ENCODE peak calls at places on chromosomes 7 and 10, in five cellular contexts. P is thyroid gland, M is heart left ventricle, Q is K562, V is breast epithelium. E is an unnamed sample.

GRCh38 chr10:19977097-19977521 is 160.9 kb downstream of the PLXDC2 start:
- DNase-seq in P (no peak), M (no peak), Q (no peak), V (no peak), E (no peak)

GRCh38 chr10:70323697-70324340 is 40.0 kb upstream of the NPFFR1 start:
- DNase-seq in P (no peak), M (no peak), Q (no peak), V (no peak), E (no peak)

GRCh38 chr10:132688580-132689420 is 97.1 kb downstream of the NKX6-2 start:
- DNase-seq in P (no peak), M (no peak), Q (no peak), V (no peak), E (no peak)

GRCh38 chr10:122310311-122311050 is 39.4 kb downstream of the BTBD16 start:
- DNase-seq in P (no peak), M (no peak), Q (peak), V (no peak), E (no peak)

GRCh38 chr7:1951600-1951999 is 281.1 kb downstream of the MAD1L1 start:
- DNase-seq in P (no peak), M (no peak), Q (no peak), V (no peak), E (no peak)

GRCh38 chr10:62580396-62580795 is 206.2 kb downstream of the ZNF365 start:
- DNase-seq in P (no peak), M (no peak), Q (no peak), V (no peak), E (no peak)

GRCh38 chr7:16989883-16990413 is 108.2 kb upstream of the AGR3 start:
- DNase-seq in P (peak), M (peak), Q (no peak), V (peak), E (peak)

GRCh38 chr7:54581511-54581910 is 39.3 kb downstream of the VSTM2A start:
- DNase-seq in P (no peak), M (no peak), Q (no peak), V (no peak), E (no peak)

GRCh38 chr7:131326576-131326975 is 1.1 kb upstream of the MKLN1 start:
- DNase-seq in P (no peak), M (no peak), Q (no peak), V (no peak), E (no peak)
- H3K4me3 ChIP-seq in P (no peak), M (peak), Q (peak), V (peak), E (no peak)

GRCh38 chr10:102644646-102645387 is 538 bp downstream of the TRIM8 start:
- DNase-seq in P (peak), M (peak), Q (peak), V (peak), E (peak)

GRCh38 chr10:102646610-102647432 is 2.5 kb downstream of the TRIM8 start:
- DNase-seq in P (peak), M (peak), Q (no peak), V (no peak), E (peak)

GRCh38 chr10:102645741-102646609 is 1.7 kb downstream of the TRIM8 start:
- DNase-seq in P (peak), M (peak), Q (peak), V (peak), E (peak)

GRCh38 chr10:102644066-102644645 is at the start of gene TRIM8:
- DNase-seq in P (peak), M (peak), Q (peak), V (no peak), E (no peak)

DNA sequence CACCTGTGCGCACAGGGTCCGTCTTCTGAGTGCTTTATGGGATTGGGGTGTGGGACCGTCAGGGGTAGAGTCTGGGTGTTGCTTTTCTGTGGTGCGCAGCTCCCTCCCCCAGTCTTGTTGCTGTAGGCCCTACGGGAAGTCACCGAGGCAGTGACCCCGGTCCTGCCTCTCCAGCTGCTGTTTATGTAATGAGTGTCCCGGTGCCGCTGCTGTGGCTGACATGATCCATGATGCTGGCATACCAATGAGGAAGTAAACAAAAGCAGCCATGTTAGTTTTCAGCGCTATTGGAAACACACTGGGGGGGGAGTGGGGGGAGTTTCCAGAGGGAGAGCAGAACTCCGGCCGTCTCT is 1.1 kb downstream of the TRIM8 start:
- DNase-seq in P (peak), M (peak), Q (no peak), V (peak), E (peak)
- TF ChIP-seq POLR2A in P (peak), M (no peak), Q (no peak), V (no peak), E (no peak)

DNA sequence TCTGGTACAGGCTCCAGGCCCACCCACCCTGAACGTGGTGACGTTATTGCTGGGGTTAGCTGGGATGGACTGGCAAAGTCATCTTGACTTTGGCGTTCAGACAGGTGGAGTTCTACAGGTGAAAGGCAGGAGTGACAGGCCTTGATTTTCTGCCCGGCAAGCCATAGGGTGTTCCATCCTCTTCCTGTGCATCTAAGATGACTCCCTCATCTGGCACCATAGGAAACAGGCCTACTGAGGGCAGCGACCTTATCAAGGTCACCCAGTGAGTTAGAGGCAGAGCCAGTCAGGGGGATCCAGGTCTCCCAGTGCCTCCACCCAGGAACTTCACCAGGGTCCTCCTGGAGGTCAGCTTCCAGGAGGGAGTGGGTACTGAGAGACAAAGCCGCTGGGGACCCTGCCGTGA is 41.6 kb downstream of the HK1 start:
- DNase-seq in P (peak), M (no peak), Q (no peak), V (no peak), E (no peak)
- H3K27ac ChIP-seq in P (peak), M (peak), Q (peak), V (peak), E (peak)

DNA sequence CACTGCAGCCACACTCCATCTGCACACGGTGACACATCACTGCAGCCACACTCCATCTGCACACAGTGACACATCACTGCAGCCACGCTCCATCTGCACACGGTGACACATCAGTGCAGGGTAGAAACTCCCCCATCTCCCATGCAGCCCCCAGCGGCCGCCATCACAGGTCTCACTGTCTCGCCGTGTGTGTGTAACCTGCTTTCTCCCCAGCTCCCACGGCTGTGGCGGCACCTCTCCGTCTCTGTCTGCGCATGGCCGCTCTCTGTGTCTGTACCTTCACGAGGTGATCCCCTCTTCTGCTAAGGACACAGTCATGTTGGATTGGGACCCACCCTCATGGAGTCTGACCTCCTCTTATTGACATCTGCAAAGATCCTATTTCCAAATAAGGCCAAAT is 527.4 kb downstream of the PTPRN2 start:
- DNase-seq in P (no peak), M (no peak), Q (no peak), V (no peak), E (no peak)
- H3K4me3 ChIP-seq in P (no peak), M (no peak), Q (no peak), V (no peak), E (no peak)

GRCh38 chr7:11950281-11950680 is 118.3 kb upstream of the THSD7A start:
- DNase-seq in P (no peak), M (no peak), Q (no peak), V (no peak), E (no peak)
- TF ChIP-seq POLR2A in P (no peak), M (no peak), Q (no peak), V (no peak), E (no peak)

GRCh38 chr7:99881370-99881769 is 4.5 kb upstream of the OR2AE1 start:
- DNase-seq in P (no peak), M (no peak), Q (peak), V (no peak), E (no peak)

GRCh38 chr7:99876933-99877332 is at the start of gene OR2AE1:
- DNase-seq in P (no peak), M (no peak), Q (no peak), V (no peak), E (no peak)

GRCh38 chr7:99876491-99876890 is 342 bp downstream of the OR2AE1 start:
- DNase-seq in P (no peak), M (no peak), Q (peak), V (no peak), E (no peak)
- H3K27ac ChIP-seq in P (no peak), M (no peak), Q (no peak), V (no peak), E (no peak)

GRCh38 chr7:101240226-101241014 is 2.8 kb upstream of the CLDN15 start:
- DNase-seq in P (no peak), M (no peak), Q (peak), V (no peak), E (no peak)
- H3K4me3 ChIP-seq in P (no peak), M (no peak), Q (no peak), V (peak), E (peak)

E was measured in testis.